ENCODE peak calls at places on chromosomes 2 and 18, in six cellular contexts. P, Y, T, G, E and Z are unnamed samples.
A peak's percentile ranks its signal among the peaks of the same experiment; 100 is the strongest.

GRCh38 chr2:226845717-226846116 is 9.9 kb downstream of the RHBDD1 start:
- DNase-seq in P (no peak), Y (no peak), T (no peak), G (no peak), E (no peak), Z (no peak)

GRCh38 chr2:97693476-97693875 is 19.9 kb upstream of the ZAP70 start:
- DNase-seq in P (no peak), Y (no peak), T (no peak), G (no peak), E (no peak), Z (no peak)

GRCh38 chr2:128314348-128315121 is 4.1 kb downstream of the HS6ST1 start:
- DNase-seq in P (no peak), Y (no peak), T (no peak), G (no peak), E (no peak), Z (peak; percentile 2)

GRCh38 chr2:233436691-233437438 is 82.6 kb downstream of the DGKD start:
- DNase-seq in P (no peak), Y (no peak), T (no peak), G (no peak), E (no peak), Z (no peak)

GRCh38 chr18:78431606-78432005 is 548.0 kb upstream of the SALL3 start:
- DNase-seq in P (no peak), Y (no peak), T (no peak), G (no peak), E (no peak), Z (no peak)

GRCh38 chr2:2635025-2635528 is 304.0 kb upstream of the MYT1L start:
- DNase-seq in P (no peak), Y (no peak), T (no peak), G (no peak), E (no peak), Z (no peak)

GRCh38 chr2:84314250-84314649 is 144.8 kb downstream of the SUCLG1 start:
- DNase-seq in P (no peak), Y (no peak), T (no peak), G (no peak), E (no peak), Z (no peak)

GRCh38 chr2:152566728-152567069 is 150.6 kb downstream of the PRPF40A start:
- DNase-seq in P (no peak), Y (no peak), T (no peak), G (no peak), E (peak; percentile 64), Z (peak; percentile 8)

GRCh38 chr2:76748581-76749296 is 773.4 kb downstream of the LRRTM4 start:
- DNase-seq in P (no peak), Y (no peak), T (no peak), G (no peak), E (no peak), Z (no peak)

GRCh38 chr2:118269408-118270051 is 181.3 kb downstream of the INSIG2 start:
- DNase-seq in P (peak; percentile 28), Y (peak; percentile 8), T (no peak), G (no peak), E (no peak), Z (peak; percentile 21)

GRCh38 chr2:36477315-36477714 is 120.7 kb downstream of the FEZ2 start:
- DNase-seq in P (no peak), Y (no peak), T (no peak), G (no peak), E (no peak), Z (peak; percentile 74)

GRCh38 chr18:70578480-70578879 is 289.6 kb downstream of the SOCS6 start:
- DNase-seq in P (peak; percentile 4), Y (no peak), T (peak; percentile 3), G (no peak), E (no peak), Z (peak; percentile 4)

GRCh38 chr18:14097761-14098160 is 34.5 kb downstream of the ZNF519 start:
- DNase-seq in P (no peak), Y (no peak), T (no peak), G (no peak), E (no peak), Z (no peak)

GRCh38 chr2:205499006-205499405 is 183.3 kb upstream of the NRP2 start:
- DNase-seq in P (no peak), Y (no peak), T (no peak), G (no peak), E (no peak), Z (no peak)

GRCh38 chr2:217555075-217555876 is 447.5 kb downstream of the TNS1 start:
- DNase-seq in P (no peak), Y (no peak), T (no peak), G (no peak), E (no peak), Z (no peak)

GRCh38 chr2:60706021-60706420 is 50.0 kb upstream of the PAPOLG start:
- DNase-seq in P (no peak), Y (no peak), T (no peak), G (no peak), E (no peak), Z (no peak)

GRCh38 chr2:119160361-119160965 is 1.9 kb upstream of the C1QL2 start:
- DNase-seq in P (no peak), Y (no peak), T (no peak), G (no peak), E (no peak), Z (no peak)

GRCh38 chr2:176146101-176146500 is 5.2 kb upstream of the HOXD4 start:
- DNase-seq in P (no peak), Y (no peak), T (no peak), G (no peak), E (no peak), Z (no peak)

DNA sequence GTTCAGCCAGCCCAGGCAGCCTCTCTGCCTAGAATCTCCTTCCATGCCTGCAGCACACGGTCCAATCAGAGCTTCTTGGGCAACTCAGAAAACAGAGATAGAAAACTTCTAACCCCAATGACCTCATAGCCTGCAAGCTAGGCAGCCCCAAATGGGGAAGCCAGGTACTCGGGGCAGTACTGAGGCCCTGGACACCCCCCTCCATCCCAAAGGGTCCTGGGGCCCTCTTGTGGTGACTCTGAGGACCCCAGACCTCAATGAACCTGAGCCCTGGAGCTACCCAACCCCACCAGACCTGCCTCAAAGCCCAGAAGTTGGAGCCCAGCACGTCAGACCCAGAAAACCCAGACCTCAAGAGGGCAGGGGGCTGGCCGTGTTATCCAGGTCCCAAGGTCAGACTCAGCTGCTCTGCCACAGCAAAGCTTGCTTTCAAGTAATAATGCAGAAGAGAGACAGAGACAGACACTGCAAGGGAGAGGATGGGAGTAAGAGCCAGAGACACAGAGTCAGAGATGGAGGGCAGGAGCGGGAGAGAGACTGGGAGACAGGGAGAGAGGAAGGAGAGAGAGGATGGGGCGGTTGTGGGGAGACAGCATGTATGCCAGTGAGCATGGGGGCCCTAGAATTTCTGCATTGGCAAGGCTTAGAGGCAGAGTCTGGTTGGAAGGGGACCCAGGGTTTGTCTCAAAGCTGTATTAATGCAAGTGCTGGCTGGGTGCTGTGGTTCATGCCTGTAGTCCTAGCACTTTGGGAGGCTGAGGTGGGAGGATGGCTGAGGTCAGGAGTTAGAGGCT is 28.2 kb downstream of the SERTAD2 start:
- DNase-seq in P (no peak), Y (peak; percentile 42), T (no peak), G (no peak), E (no peak), Z (peak; percentile 50)
- TF ChIP-seq CTCF in P (peak; percentile 63), Y (peak; percentile 38), T (no peak), G (no peak), E (no peak), Z (no peak)

DNA sequence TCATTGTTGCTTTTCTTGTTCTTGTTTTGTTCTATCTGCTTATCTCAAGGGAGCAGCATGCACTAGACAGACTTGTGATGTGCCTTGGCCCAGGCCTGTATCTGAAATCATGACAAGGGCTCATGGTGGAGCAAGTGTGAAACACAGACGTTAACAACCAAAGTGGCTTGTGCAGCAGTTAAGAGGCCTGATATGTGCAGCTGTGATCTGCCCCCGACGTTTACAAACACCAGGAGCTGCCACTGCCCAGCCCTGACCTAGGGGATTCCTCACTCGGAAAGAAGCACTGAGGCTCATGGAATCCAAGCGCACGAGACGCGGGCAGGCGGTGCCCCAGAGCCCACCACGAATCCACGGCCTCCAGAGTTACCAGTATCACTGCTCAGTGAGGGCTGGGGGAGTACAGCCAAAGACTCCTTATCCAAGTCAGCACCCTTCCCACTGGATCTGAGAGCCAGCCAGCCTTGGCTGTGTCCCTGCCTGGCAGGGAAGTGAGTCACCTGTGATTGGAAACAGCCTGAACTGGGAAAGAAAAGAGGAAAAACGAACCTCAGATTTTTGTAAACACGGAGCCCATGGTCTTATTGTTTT is 62.3 kb upstream of the SNTG2 start:
- DNase-seq in P (no peak), Y (no peak), T (no peak), G (no peak), E (no peak), Z (no peak)
- TF ChIP-seq MYC in P (no peak), Y (no peak), T (no peak), G (no peak), E (no peak), Z (no peak)

GRCh38 chr2:177691177-177691576 is 298.6 kb downstream of the AGPS start:
- DNase-seq in P (no peak), Y (no peak), T (no peak), G (no peak), E (no peak), Z (no peak)

GRCh38 chr2:177694348-177694747 is 301.8 kb downstream of the AGPS start:
- DNase-seq in P (no peak), Y (no peak), T (no peak), G (no peak), E (no peak), Z (no peak)

GRCh38 chr2:177693658-177694334 is 301.2 kb downstream of the AGPS start:
- DNase-seq in P (no peak), Y (peak; percentile 82), T (no peak), G (peak; percentile 11), E (no peak), Z (no peak)

GRCh38 chr2:177692042-177692823 is 299.7 kb downstream of the AGPS start:
- DNase-seq in P (peak; percentile 30), Y (no peak), T (peak; percentile 6), G (no peak), E (no peak), Z (no peak)

DNA sequence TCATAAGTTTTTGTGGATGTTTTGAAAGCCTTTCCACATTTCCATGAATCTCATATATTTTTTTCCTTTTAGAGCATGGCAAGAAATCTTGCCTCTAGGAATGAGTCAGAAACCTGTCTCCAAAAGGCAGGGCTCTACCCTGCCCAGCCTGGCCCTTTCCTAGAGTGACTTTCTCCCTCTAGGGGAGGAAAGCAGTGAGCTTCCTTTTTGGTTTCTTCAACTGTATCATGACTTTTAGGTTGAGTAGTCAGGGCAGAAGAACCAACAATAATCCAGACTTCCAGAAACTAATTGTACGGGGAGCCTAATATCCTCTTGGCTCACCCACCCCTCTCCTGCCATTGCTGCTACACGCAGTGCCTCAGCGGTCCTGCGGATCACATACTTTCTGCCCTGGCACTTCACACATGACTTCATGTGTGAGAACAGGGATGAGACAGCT is 300.3 kb downstream of the AGPS start:
- DNase-seq in P (no peak), Y (no peak), T (peak; percentile 46), G (no peak), E (no peak), Z (peak; percentile 29)
- TF ChIP-seq CTCF in P (peak; percentile 16), Y (peak; percentile 53), T (peak; percentile 34), G (no peak), E (peak; percentile 6), Z (no peak)

GRCh38 chr2:148968776-148969175 is 69.7 kb upstream of the LYPD6B start:
- DNase-seq in P (no peak), Y (no peak), T (no peak), G (no peak), E (peak; percentile 8), Z (no peak)

GRCh38 chr2:148965596-148966431 is 72.7 kb upstream of the LYPD6B start:
- DNase-seq in P (no peak), Y (no peak), T (no peak), G (no peak), E (peak; percentile 51), Z (peak; percentile 95)

GRCh38 chr2:148966432-148966758 is 72.1 kb upstream of the LYPD6B start:
- DNase-seq in P (no peak), Y (no peak), T (no peak), G (no peak), E (no peak), Z (no peak)

GRCh38 chr2:148967056-148967455 is 71.4 kb upstream of the LYPD6B start:
- DNase-seq in P (no peak), Y (no peak), T (no peak), G (no peak), E (no peak), Z (no peak)

GRCh38 chr2:148967484-148967883 is 71.0 kb upstream of the LYPD6B start:
- DNase-seq in P (no peak), Y (no peak), T (no peak), G (no peak), E (no peak), Z (peak; percentile 40)
- TF ChIP-seq MYC in P (no peak), Y (no peak), T (no peak), G (no peak), E (no peak), Z (no peak)